ENCODE peak calls at places on chromosomes 1 and 21, in four cellular contexts. H, Y, G and W are unnamed samples.

GRCh38 chr1:193558491-193559028 is 372.1 kb upstream of the B3GALT2 start:
- DNase-seq in H (no peak), G (no peak), Y (no peak), W (no peak)

GRCh38 chr1:206506803-206507394 is 432 bp upstream of the RASSF5 start:
- DNase-seq in G (no peak), H (no peak), Y (no peak), W (no peak)

GRCh38 chr1:20138961-20139550 is at the start of gene PLA2G2F:
- DNase-seq in G (no peak), Y (no peak), H (no peak), W (no peak)

GRCh38 chr1:86018311-86018923 is 138.2 kb downstream of the COL24A1 start:
- DNase-seq in G (no peak), Y (peak), H (peak), W (peak)

GRCh38 chr1:153597206-153597605 is 15.7 kb downstream of the S100A16 start:
- DNase-seq in Y (no peak), G (peak), H (peak), W (no peak)

GRCh38 chr1:183884512-183884911 is 79.6 kb downstream of the RGL1 start:
- DNase-seq in Y (no peak), G (no peak), H (no peak), W (no peak)

GRCh38 chr21:32750405-32750804 is 21.1 kb downstream of the PAXBP1 start:
- DNase-seq in H (no peak), Y (no peak), G (no peak), W (no peak)

GRCh38 chr1:182725264-182725965 is 41.0 kb upstream of the RGS8 start:
- DNase-seq in Y (no peak), G (no peak), H (no peak), W (no peak)

GRCh38 chr1:15578921-15579682 is 5.7 kb downstream of the AGMAT start:
- DNase-seq in Y (no peak), H (no peak), G (peak), W (no peak)

GRCh38 chr1:73800376-73800775 is 397.6 kb downstream of the LRRIQ3 start:
- DNase-seq in G (no peak), H (no peak), Y (no peak), W (no peak)

GRCh38 chr1:204961765-204962419 is 81.1 kb upstream of the CNTN2 start:
- DNase-seq in Y (no peak), G (no peak), H (no peak), W (no peak)

GRCh38 chr1:245173446-245174178 is 18.8 kb downstream of the KIF26B start:
- DNase-seq in Y (no peak), G (no peak), H (no peak), W (peak)

GRCh38 chr1:160575112-160575664 is 4.1 kb downstream of the CD84 start:
- DNase-seq in Y (no peak), G (no peak), H (no peak), W (no peak)

GRCh38 chr1:48777219-48777895 is 666 bp upstream of the BEND5 start:
- DNase-seq in G (no peak), H (no peak), Y (no peak), W (no peak)

GRCh38 chr1:48775817-48776399 is 783 bp downstream of the BEND5 start:
- DNase-seq in Y (no peak), G (no peak), H (no peak), W (no peak)

GRCh38 chr1:48773133-48773532 is 3.6 kb downstream of the BEND5 start:
- DNase-seq in G (no peak), Y (no peak), H (no peak), W (no peak)

GRCh38 chr1:48772221-48772620 is 4.5 kb downstream of the BEND5 start:
- DNase-seq in Y (no peak), H (no peak), G (no peak), W (no peak)

GRCh38 chr1:48776400-48777218 is at the start of gene BEND5:
- DNase-seq in H (no peak), Y (no peak), G (no peak), W (peak)
- TF ChIP-seq TARDBP in H (no peak), Y (no peak), G (no peak), W (no peak)

GRCh38 chr21:36732217-36732616 is 33.3 kb downstream of the SIM2 start:
- DNase-seq in G (no peak), Y (no peak), H (no peak), W (no peak)
- TF ChIP-seq TARDBP in G (no peak), Y (no peak), H (no peak), W (no peak)

GRCh38 chr1:180632326-180633088 is 685 bp downstream of the XPR1 start:
- DNase-seq in Y (peak), G (no peak), H (peak), W (peak)
- TF ChIP-seq TARDBP in Y (no peak), G (peak), H (no peak), W (no peak)

GRCh38 chr1:40664167-40664537 is 1.3 kb downstream of the RIMS3 start:
- DNase-seq in G (no peak), Y (no peak), H (no peak), W (no peak)
- TF ChIP-seq TARDBP in G (no peak), Y (no peak), H (no peak), W (no peak)

DNA sequence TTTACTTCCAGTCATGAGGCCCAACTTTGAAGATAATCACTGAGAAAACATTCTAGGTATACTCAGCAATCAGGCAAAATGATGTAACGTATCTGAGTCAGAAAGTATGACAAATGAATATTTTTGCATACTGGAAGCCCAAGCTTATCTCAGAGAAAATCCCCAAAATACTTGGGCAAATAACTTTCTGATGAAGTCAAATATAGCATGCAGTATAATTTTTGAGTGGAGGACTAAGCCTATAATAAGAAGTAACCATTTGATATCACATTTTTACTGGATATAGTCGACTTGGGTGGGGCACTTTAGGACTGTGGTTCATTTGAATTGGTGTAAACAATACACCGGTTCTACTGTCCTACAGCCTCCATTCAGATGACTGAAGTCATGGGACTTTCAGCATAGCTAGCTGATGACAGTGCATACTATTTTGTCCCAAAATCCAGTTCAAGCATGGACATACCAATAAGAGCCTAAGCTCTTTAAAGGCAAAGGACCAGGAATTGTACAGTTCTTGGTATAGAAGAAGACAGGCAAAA is 2.3 kb upstream of the GADD45A start:
- DNase-seq in H (peak), Y (peak), G (no peak), W (no peak)
- TF ChIP-seq TARDBP in H (no peak), Y (no peak), G (no peak), W (no peak)

DNA sequence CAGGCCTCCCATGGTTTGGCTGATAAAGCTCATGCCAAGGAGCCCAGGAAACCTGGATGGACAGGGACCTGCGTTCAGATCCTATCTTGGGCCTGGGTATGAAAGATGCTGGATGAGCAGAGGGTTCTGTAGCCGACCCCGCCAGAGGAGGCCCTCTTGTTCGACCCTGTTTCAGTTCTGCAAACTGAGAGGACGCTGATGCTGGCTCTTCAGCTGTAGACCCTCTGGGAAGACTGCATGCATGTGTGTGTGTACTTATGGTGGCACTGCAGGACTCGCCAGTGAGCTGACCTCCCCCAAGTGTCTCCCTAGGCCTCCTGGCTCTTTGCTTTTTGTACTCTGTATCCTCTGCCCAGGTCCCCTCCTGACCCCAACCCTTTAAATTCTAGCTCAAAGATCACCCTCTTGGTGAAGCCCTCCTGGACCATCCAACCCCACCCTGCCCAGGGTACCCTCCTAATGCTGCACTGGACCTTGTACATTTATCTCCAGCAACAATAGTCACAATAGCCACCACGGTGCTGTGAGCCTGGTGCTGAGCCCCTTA is 1.6 kb downstream of the EPS8L3 start:
- DNase-seq in H (no peak), G (no peak), Y (no peak), W (no peak)
- TF ChIP-seq TARDBP in H (no peak), G (no peak), Y (no peak), W (no peak)

GRCh38 chr1:107460009-107460408 is 319.2 kb downstream of the NTNG1 start:
- DNase-seq in H (no peak), Y (no peak), G (peak), W (no peak)
- TF ChIP-seq TARDBP in H (no peak), Y (no peak), G (no peak), W (no peak)